ENCODE peak calls at places on chromosomes 4 and X, in nine cellular contexts. X, L, S, V, N, F, C, Y and Q are unnamed samples.

GRCh38 chr4:37522996-37523395 is 163.2 kb downstream of the RELL1 start:
- DNase-seq in X (no peak), L (no peak), S (no peak), V (no peak), N (no peak), F (no peak), C (no peak), Y (no peak), Q (no peak)

GRCh38 chr4:95445251-95445650 is 103.5 kb downstream of the UNC5C start:
- DNase-seq in X (no peak), L (no peak), S (no peak), V (no peak), N (no peak), F (no peak), C (no peak), Y (no peak), Q (no peak)

GRCh38 chr4:80239480-80239879 is 27.0 kb upstream of the FGF5 start:
- DNase-seq in X (no peak), L (no peak), S (no peak), V (no peak), N (no peak), F (no peak), C (no peak), Y (no peak), Q (no peak)

GRCh38 chr4:118280501-118281218 is 72.1 kb downstream of the PRSS12 start:
- DNase-seq in X (no peak), L (peak), S (peak), V (peak), N (peak), F (no peak), C (no peak), Y (no peak), Q (peak)

GRCh38 chr4:176548571-176548970 is 228.8 kb downstream of the SPCS3 start:
- DNase-seq in X (no peak), L (no peak), S (no peak), V (no peak), N (no peak), F (no peak), C (no peak), Y (no peak), Q (peak)

GRCh38 chrX:110082156-110082555 is 79.2 kb downstream of the TMEM164 start:
- DNase-seq in X (no peak), L (peak), S (no peak), V (no peak), N (peak), F (no peak), C (no peak), Y (no peak), Q (peak)

GRCh38 chr4:147913137-147913536 is 181.2 kb downstream of the ARHGAP10 start:
- DNase-seq in X (no peak), L (no peak), S (no peak), V (no peak), N (no peak), F (no peak), C (no peak), Y (no peak), Q (no peak)

GRCh38 chr4:153610623-153611376 is 73.3 kb upstream of the TLR2 start:
- DNase-seq in X (no peak), L (no peak), S (no peak), V (no peak), N (no peak), F (no peak), C (no peak), Y (no peak), Q (no peak)

GRCh38 chr4:164438321-164438720 is 315.6 kb upstream of the SMIM31 start:
- DNase-seq in X (no peak), L (peak), S (no peak), V (no peak), N (no peak), F (no peak), C (no peak), Y (no peak), Q (no peak)

GRCh38 chrX:115689931-115690330 is 129.0 kb downstream of the PLS3 start:
- DNase-seq in X (no peak), L (peak), S (no peak), V (no peak), N (no peak), F (no peak), C (no peak), Y (no peak), Q (peak)

GRCh38 chr4:185541251-185541671 is 6.0 kb upstream of the PDLIM3 start:
- DNase-seq in X (no peak), L (peak), S (peak), V (no peak), N (peak), F (peak), C (peak), Y (no peak), Q (no peak)

DNA sequence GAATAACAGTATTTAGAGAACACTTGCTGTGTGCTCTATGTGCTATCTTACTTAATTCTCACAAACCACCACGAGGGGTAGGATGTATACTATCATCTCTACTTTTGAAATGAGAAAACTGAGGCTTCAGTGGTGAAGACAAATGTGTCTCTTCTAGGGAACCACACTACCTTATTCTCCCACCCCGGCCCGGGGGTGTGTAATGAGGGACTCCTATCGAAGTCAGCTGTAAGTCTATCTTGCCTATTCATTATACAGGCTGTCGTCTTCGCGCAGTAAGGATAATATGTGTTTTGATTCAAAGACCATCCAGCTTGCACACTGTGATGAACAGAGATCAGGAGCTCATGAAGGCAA is 1.1 kb downstream of the NOP14 start:
- DNase-seq in X (no peak), L (no peak), S (no peak), V (no peak), N (no peak), F (no peak), C (no peak), Y (no peak), Q (no peak)
- TF ChIP-seq CTCF in X (no peak), L (no peak), S (no peak), V (no peak), N (no peak), F (no peak), C (no peak), Y (no peak), Q (no peak)

DNA sequence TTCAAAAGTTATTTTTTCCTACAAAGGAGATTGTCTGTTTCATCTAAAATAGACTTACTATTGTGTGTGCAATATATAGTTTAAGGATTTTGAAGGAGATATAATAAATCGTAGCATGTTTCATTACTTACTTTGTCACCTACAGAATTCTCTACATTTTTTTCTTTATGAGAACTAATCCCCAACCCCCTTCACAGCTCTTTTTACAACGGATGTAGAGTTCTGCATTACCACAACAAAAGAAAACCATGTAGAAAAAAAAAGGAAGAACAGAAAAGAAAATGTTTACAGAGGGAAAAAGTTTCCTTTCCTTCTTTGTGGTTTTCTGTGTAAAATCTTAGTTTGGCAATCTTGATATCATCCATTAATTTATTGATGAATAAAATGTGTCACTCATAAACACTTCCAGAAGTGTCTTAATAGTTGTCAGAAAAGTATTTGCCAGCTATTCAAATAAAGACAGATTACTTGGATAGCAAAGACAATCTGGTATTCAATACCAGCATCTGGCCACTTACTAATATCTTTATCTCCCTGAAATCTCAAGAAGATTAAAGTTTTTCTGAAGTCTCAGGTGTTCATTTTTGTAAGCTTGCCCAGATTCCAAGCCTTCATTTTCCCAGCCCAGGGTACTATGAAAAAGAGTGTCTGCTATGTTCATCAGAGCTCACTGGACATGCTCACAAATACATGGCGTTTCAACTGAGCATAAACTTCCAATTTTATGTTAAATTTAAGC is 806.8 kb downstream of the PCDH19 start:
- DNase-seq in X (no peak), L (no peak), S (no peak), V (no peak), N (no peak), F (no peak), C (no peak), Y (no peak), Q (no peak)
- H3K4me3 ChIP-seq in X (no peak), L (no peak), S (no peak), V (no peak), N (no peak), F (no peak), C (no peak), Y (no peak), Q (no peak)

GRCh38 chr4:67746797-67747495 is 7.2 kb downstream of the GNRHR start:
- DNase-seq in X (no peak), L (peak), S (no peak), V (no peak), N (peak), F (no peak), C (no peak), Y (no peak), Q (no peak)
- TF ChIP-seq CTCF in X (peak), L (peak), S (peak), V (no peak), N (peak), F (peak), C (peak), Y (peak), Q (peak)

DNA sequence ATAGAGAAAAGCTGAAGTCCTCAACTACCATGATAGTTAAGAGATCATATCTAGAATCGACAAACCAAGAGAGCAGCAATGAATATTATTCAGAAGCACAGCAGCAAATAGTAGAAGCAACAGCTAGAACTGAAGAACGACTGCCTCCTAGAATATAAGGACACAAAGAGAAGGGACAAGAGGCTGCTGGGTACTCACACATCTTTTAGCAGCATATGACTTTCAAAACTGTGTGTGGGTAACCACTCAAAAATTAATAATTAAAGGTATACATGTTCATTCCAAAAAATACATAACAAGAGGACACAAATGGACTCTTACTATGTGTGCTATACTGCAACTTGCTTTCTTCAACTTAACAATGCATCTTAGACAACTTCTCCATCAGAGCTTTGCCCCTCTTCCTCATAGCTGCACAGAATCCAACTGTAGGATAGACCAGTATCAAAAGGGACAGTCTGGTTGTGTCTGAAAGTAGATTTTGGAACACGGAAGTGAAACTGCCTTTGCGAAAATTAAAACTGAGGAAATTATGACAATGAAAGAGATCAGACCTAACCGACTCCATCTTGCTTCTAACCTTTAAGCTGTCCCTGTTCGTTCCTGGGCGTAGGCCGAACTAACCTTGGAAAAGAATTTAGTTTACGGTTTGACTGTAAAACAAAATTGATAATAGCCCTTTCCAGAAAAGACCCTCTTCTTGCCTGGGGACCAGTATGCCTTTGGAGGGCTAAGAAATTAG is 125.7 kb downstream of the SH3KBP1 start:
- DNase-seq in X (no peak), L (no peak), S (no peak), V (no peak), N (no peak), F (no peak), C (no peak), Y (no peak), Q (no peak)
- H3K4me3 ChIP-seq in X (no peak), L (no peak), S (no peak), V (no peak), N (no peak), F (no peak), C (no peak), Y (no peak), Q (no peak)

GRCh38 chr4:138770818-138771217 is 244.8 kb upstream of the NOCT start:
- DNase-seq in X (no peak), L (no peak), S (no peak), V (no peak), N (no peak), F (no peak), C (no peak), Y (no peak), Q (no peak)
- TF ChIP-seq CTCF in X (no peak), L (no peak), S (no peak), V (no peak), N (no peak), F (no peak), C (no peak), Y (no peak), Q (no peak)

GRCh38 chr4:70613182-70613892 is 15.2 kb upstream of the ENAM start:
- DNase-seq in X (no peak), L (no peak), S (no peak), V (no peak), N (no peak), F (no peak), C (no peak), Y (no peak), Q (no peak)
- H3K4me3 ChIP-seq in X (peak), L (peak), S (no peak), V (no peak), N (no peak), F (peak), C (no peak), Y (peak), Q (peak)

GRCh38 chr4:120921456-120922389 is 803 bp downstream of the PRDM5 start:
- DNase-seq in X (peak), L (peak), S (peak), V (no peak), N (no peak), F (peak), C (peak), Y (no peak), Q (peak)

GRCh38 chr4:120920666-120921065 is 1.9 kb downstream of the PRDM5 start:
- DNase-seq in X (no peak), L (no peak), S (no peak), V (no peak), N (no peak), F (no peak), C (no peak), Y (no peak), Q (no peak)

GRCh38 chr4:120924931-120925330 is 2.4 kb upstream of the PRDM5 start:
- DNase-seq in X (no peak), L (no peak), S (no peak), V (no peak), N (no peak), F (no peak), C (no peak), Y (no peak), Q (no peak)

GRCh38 chr4:120923201-120923522 is 636 bp upstream of the PRDM5 start:
- DNase-seq in X (no peak), L (no peak), S (no peak), V (no peak), N (no peak), F (no peak), C (no peak), Y (no peak), Q (no peak)

DNA sequence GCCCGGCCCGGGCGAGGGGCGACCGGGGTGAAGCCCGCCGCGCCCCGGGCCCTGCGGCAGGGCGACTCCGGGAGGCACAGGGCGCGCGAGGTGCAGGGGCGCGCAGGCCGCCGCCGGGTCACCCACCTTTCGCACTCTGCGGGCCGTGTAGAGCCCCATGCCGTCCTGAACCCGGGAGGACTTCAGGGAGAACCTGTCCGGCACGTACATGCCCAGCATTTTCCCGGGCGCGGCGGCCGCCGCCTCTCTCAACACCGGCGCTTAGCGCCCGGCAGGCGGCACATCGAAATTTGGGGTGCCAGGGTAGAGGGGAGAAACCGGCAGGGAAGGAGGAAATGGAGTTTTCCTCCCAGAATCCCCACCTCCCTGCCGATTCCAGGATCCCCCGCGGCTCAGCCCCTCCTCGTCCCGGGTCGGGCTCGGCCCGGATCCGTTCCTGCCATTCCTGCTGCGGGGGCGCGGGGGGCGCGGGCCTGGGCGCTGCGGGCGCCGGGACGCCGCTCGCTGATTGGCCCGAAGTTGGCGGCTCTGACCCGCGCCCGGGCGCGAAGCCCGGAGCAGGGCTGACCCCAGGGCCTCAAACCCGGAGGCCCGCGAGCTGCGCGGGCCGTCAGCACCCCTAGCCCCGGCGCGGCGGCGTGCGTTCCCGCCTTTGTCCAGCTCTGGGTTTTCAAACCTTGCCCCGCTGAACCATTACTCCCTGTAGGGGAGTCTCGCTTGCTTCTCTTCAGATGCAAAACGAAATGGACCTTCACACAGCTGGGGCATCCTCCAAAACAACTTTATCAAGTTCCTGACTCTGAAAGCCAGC is at the start of gene PRDM5:
- DNase-seq in X (peak), L (peak), S (peak), V (no peak), N (no peak), F (peak), C (peak), Y (no peak), Q (peak)
- TF ChIP-seq CTCF in X (peak), L (peak), S (no peak), V (no peak), N (no peak), F (no peak), C (no peak), Y (peak), Q (peak)

GRCh38 chr4:10803944-10804343 is 119.4 kb upstream of the CLNK start:
- DNase-seq in X (no peak), L (no peak), S (no peak), V (no peak), N (no peak), F (no peak), C (no peak), Y (no peak), Q (no peak)
- H3K4me3 ChIP-seq in X (no peak), L (no peak), S (no peak), V (no peak), N (no peak), F (no peak), C (no peak), Y (no peak), Q (no peak)